ENCODE peak calls at places on chromosome 4, in four cellular contexts. One of them, this sample, is unnamed.

GRCh38 chr4:24328711-24329110 is 255.6 kb downstream of the DHX15 start:
- DNase-seq in A549: no peak
- DNase-seq in lung microvascular endothelial cell: no peak
- DNase-seq in erythroblast: no peak
- DNase-seq in this sample: no peak

GRCh38 chr4:147727476-147728028 is 4.3 kb upstream of the ARHGAP10 start:
- DNase-seq in erythroblast: no peak
- DNase-seq in A549: no peak
- DNase-seq in lung microvascular endothelial cell: no peak
- DNase-seq in this sample: no peak

GRCh38 chr4:113882668-113883067 is 96.8 kb downstream of the ARSJ start:
- DNase-seq in lung microvascular endothelial cell: peak
- DNase-seq in A549: no peak
- DNase-seq in erythroblast: no peak
- DNase-seq in this sample: peak

GRCh38 chr4:145132521-145133098 is 34.5 kb downstream of the ABCE1 start:
- DNase-seq in A549: no peak
- DNase-seq in erythroblast: no peak
- DNase-seq in lung microvascular endothelial cell: peak
- DNase-seq in this sample: peak

GRCh38 chr4:1945492-1945891 is 63.3 kb downstream of the NELFA start:
- DNase-seq in erythroblast: no peak
- DNase-seq in A549: no peak
- DNase-seq in lung microvascular endothelial cell: no peak
- DNase-seq in this sample: no peak

GRCh38 chr4:64718091-64718490 is 308.8 kb upstream of the TECRL start:
- DNase-seq in erythroblast: no peak
- DNase-seq in A549: no peak
- DNase-seq in lung microvascular endothelial cell: no peak
- DNase-seq in this sample: peak

GRCh38 chr4:103721251-103721650 is 1.5 kb upstream of the TACR3 start:
- DNase-seq in lung microvascular endothelial cell: no peak
- DNase-seq in erythroblast: no peak
- DNase-seq in A549: no peak
- DNase-seq in this sample: no peak

GRCh38 chr4:184804621-184805020 is 21.1 kb downstream of the ACSL1 start:
- DNase-seq in erythroblast: no peak
- DNase-seq in lung microvascular endothelial cell: no peak
- DNase-seq in A549: no peak
- DNase-seq in this sample: no peak

GRCh38 chr4:134952305-134952704 is 750.7 kb upstream of the PABPC4L start:
- DNase-seq in erythroblast: no peak
- DNase-seq in A549: no peak
- DNase-seq in lung microvascular endothelial cell: no peak
- DNase-seq in this sample: no peak

GRCh38 chr4:139530833-139531427 is 25.1 kb downstream of the SETD7 start:
- DNase-seq in lung microvascular endothelial cell: peak
- DNase-seq in A549: peak
- DNase-seq in erythroblast: peak
- DNase-seq in this sample: peak

GRCh38 chr4:7255488-7255881 is 63.1 kb downstream of the SORCS2 start:
- DNase-seq in A549: no peak
- DNase-seq in erythroblast: no peak
- DNase-seq in lung microvascular endothelial cell: no peak
- DNase-seq in this sample: no peak

GRCh38 chr4:76607846-76608245 is 172.8 kb downstream of the SHROOM3 start:
- DNase-seq in lung microvascular endothelial cell: no peak
- DNase-seq in A549: no peak
- DNase-seq in erythroblast: no peak
- DNase-seq in this sample: no peak

GRCh38 chr4:98642991-98643426 is 15.4 kb downstream of the TSPAN5 start:
- DNase-seq in lung microvascular endothelial cell: peak
- DNase-seq in erythroblast: peak
- DNase-seq in A549: peak
- DNase-seq in this sample: no peak